ENCODE peak calls at places on chromosomes 1 and 21, in nine cellular contexts. D is lower lobe of right lung, R is A172, C is NCI-H446 treated with DMSO at 0.1 percent for 48 hours, G is HS-5, E is T-cell, L is H4, F is G401, Z is stomach. V is an unnamed sample.

GRCh38 chr1:184075040-184076029 is 23.8 kb downstream of the TSEN15 start:
- DNase-seq in R (peak), F (peak), G (peak), L (peak), E (no peak), C (peak), Z (no peak), D (no peak), V (peak)

GRCh38 chr21:26834181-26834945 is 10.8 kb downstream of the ADAMTS1 start:
- DNase-seq in L (no peak), R (no peak), D (no peak), C (no peak), E (no peak), G (no peak), F (peak), Z (no peak), V (no peak)

GRCh38 chr1:117842408-117843170 is 86.8 kb downstream of the GDAP2 start:
- DNase-seq in Z (no peak), F (no peak), D (no peak), E (no peak), L (peak), G (no peak), R (peak), C (no peak), V (no peak)

GRCh38 chr1:192167941-192168685 is 9.9 kb downstream of the RGS18 start:
- DNase-seq in C (peak), F (no peak), R (peak), E (no peak), Z (no peak), G (no peak), D (no peak), L (no peak), V (no peak)

GRCh38 chr1:159483501-159483900 is 44.0 kb downstream of the OR10J1 start:
- DNase-seq in C (no peak), L (no peak), D (no peak), E (no peak), R (no peak), Z (no peak), F (no peak), G (no peak), V (no peak)

GRCh38 chr1:53644496-53644895 is 94.5 kb downstream of the GLIS1 start:
- DNase-seq in R (no peak), Z (peak), C (no peak), E (no peak), D (no peak), L (no peak), F (no peak), G (no peak), V (no peak)

GRCh38 chr1:214455971-214456867 is 95.2 kb downstream of the PTPN14 start:
- DNase-seq in E (no peak), L (no peak), Z (no peak), G (no peak), F (no peak), C (no peak), R (no peak), D (no peak), V (no peak)

GRCh38 chr1:230112131-230112701 is 45.2 kb downstream of the GALNT2 start:
- DNase-seq in E (no peak), F (no peak), L (no peak), C (no peak), Z (no peak), D (no peak), G (no peak), R (no peak), V (no peak)

GRCh38 chr1:61318319-61319125 is 236.2 kb downstream of the NFIA start:
- DNase-seq in L (peak), Z (no peak), E (no peak), G (peak), R (peak), D (no peak), F (peak), C (no peak), V (no peak)

GRCh38 chr1:41319803-41320711 is 41.2 kb upstream of the FOXO6 start:
- DNase-seq in C (peak), D (no peak), F (no peak), G (no peak), E (no peak), Z (no peak), L (no peak), R (no peak), V (peak)

GRCh38 chr1:99268021-99268420 is 3.7 kb downstream of the PLPPR4 start:
- DNase-seq in R (no peak), C (no peak), L (no peak), Z (no peak), G (no peak), D (no peak), F (no peak), E (no peak), V (no peak)

GRCh38 chr1:57868895-57869294 is 445.0 kb upstream of the DAB1 start:
- DNase-seq in D (no peak), C (no peak), Z (no peak), F (no peak), L (no peak), R (no peak), E (no peak), G (no peak), V (no peak)

GRCh38 chr1:27591622-27592021 is 12.3 kb downstream of the AHDC1 start:
- DNase-seq in C (no peak), E (no peak), D (no peak), R (no peak), L (no peak), F (no peak), Z (no peak), G (no peak), V (no peak)

GRCh38 chr1:22582670-22583635 is 19.7 kb downstream of the EPHA8 start:
- DNase-seq in R (no peak), L (no peak), C (no peak), D (no peak), E (no peak), F (peak), Z (no peak), G (no peak), V (no peak)

GRCh38 chr1:106755682-106756406 is 300.6 kb upstream of the PRMT6 start:
- DNase-seq in G (peak), Z (no peak), F (peak), D (no peak), E (no peak), R (no peak), C (no peak), L (peak), V (no peak)

GRCh38 chr1:159786966-159787365 is 6.2 kb downstream of the DUSP23 start:
- DNase-seq in D (no peak), R (no peak), E (no peak), G (no peak), L (no peak), C (no peak), Z (no peak), F (no peak), V (no peak)

GRCh38 chr1:46285730-46286477 is 17.5 kb downstream of the LRRC41 start:
- DNase-seq in C (peak), E (no peak), L (no peak), F (no peak), R (no peak), D (no peak), G (no peak), Z (no peak), V (no peak)

GRCh38 chr21:15063821-15064575 is 802 bp downstream of the NRIP1 start:
- DNase-seq in D (peak), Z (peak), F (no peak), C (no peak), L (no peak), E (no peak), R (peak), G (no peak), V (no peak)

GRCh38 chr21:25572895-25573310 is 34.4 kb downstream of the MRPL39 start:
- DNase-seq in C (no peak), Z (no peak), F (no peak), G (no peak), L (no peak), D (no peak), R (peak), E (no peak), V (no peak)

V was measured in GDM1.